ENCODE peak calls at places on chromosome 18, in six cellular contexts. E is A549; R is right lobe of liver; D is lower lobe of right lung; S is CD8-positive, alpha-beta T cell; X is IMR-90. B is an unnamed sample.

GRCh38 chr18:74531043-74531442 is 3.3 kb upstream of the CNDP1 start:
- DNase-seq in E (no peak), R (peak; percentile 17), D (no peak), S (no peak), X (no peak), B (no peak)

GRCh38 chr18:59142274-59142673 is 2.6 kb downstream of the SEC11C start:
- DNase-seq in E (no peak), R (no peak), D (no peak), S (no peak), X (no peak), B (no peak)

GRCh38 chr18:34222396-34223163 is 2.1 kb downstream of the NOL4 start:
- DNase-seq in E (no peak), R (no peak), D (peak; percentile 47), S (no peak), X (no peak), B (peak; percentile 10)

GRCh38 chr18:61322265-61322873 is 10.9 kb upstream of the CDH20 start:
- DNase-seq in E (peak; percentile 32), R (peak; percentile 55), D (no peak), S (no peak), X (peak; percentile 33), B (peak; percentile 58)

GRCh38 chr18:48918156-48918555 is 32.6 kb downstream of the SMAD7 start:
- DNase-seq in E (no peak), R (peak; percentile 20), D (no peak), S (no peak), X (no peak), B (no peak)

GRCh38 chr18:32442575-32442974 is 28.1 kb downstream of the GAREM1 start:
- DNase-seq in E (no peak), R (no peak), D (no peak), S (no peak), X (no peak), B (no peak)

GRCh38 chr18:8052237-8052701 is 485.2 kb downstream of the PTPRM start:
- DNase-seq in E (peak; percentile 38), R (no peak), D (no peak), S (no peak), X (peak; percentile 26), B (peak; percentile 44)

GRCh38 chr18:23872701-23873550 is 141.6 kb upstream of the TTC39C start:
- DNase-seq in E (no peak), R (no peak), D (no peak), S (peak; percentile 49), X (no peak), B (no peak)

GRCh38 chr18:74589021-74589420 is 8.6 kb upstream of the ZNF407 start:
- DNase-seq in E (no peak), R (no peak), D (peak; percentile 65), S (no peak), X (no peak), B (no peak)

GRCh38 chr18:45636110-45636509 is 20.8 kb downstream of the SLC14A2 start:
- DNase-seq in E (no peak), R (no peak), D (no peak), S (no peak), X (no peak), B (no peak)

GRCh38 chr18:79403723-79404566 is 8.2 kb downstream of the NFATC1 start:
- DNase-seq in E (no peak), R (no peak), D (peak; percentile 43), S (no peak), X (no peak), B (no peak)

GRCh38 chr18:36078751-36079529 is 11.6 kb upstream of the RPRD1A start:
- DNase-seq in E (no peak), R (no peak), D (no peak), S (no peak), X (peak; percentile 71), B (peak; percentile 65)

GRCh38 chr18:44343570-44343969 is 337.1 kb upstream of the SETBP1 start:
- DNase-seq in E (no peak), R (no peak), D (no peak), S (no peak), X (no peak), B (no peak)

GRCh38 chr18:6015364-6015763 is 120.0 kb upstream of the TMEM200C start:
- DNase-seq in E (no peak), R (no peak), D (no peak), S (no peak), X (peak; percentile 69), B (peak; percentile 15)

GRCh38 chr18:39962546-39962945 is 1992.5 kb upstream of the PIK3C3 start:
- DNase-seq in E (no peak), R (no peak), D (no peak), S (no peak), X (no peak), B (no peak)

GRCh38 chr18:55385770-55386169 is 202.2 kb downstream of the TCF4 start:
- DNase-seq in E (no peak), R (no peak), D (no peak), S (no peak), X (no peak), B (no peak)

GRCh38 chr18:39271654-39272053 is 1706.1 kb upstream of the CELF4 start:
- DNase-seq in E (no peak), R (no peak), D (no peak), S (no peak), X (no peak), B (no peak)

GRCh38 chr18:3027301-3027700 is 14.4 kb upstream of the LPIN2 start:
- DNase-seq in E (no peak), R (peak; percentile 14), D (no peak), S (no peak), X (no peak), B (no peak)

GRCh38 chr18:41870191-41870590 is 84.8 kb upstream of the PIK3C3 start:
- DNase-seq in E (no peak), R (no peak), D (no peak), S (no peak), X (no peak), B (no peak)

GRCh38 chr18:9649164-9649540 is 34.8 kb upstream of the PPP4R1 start:
- DNase-seq in E (no peak), R (no peak), D (no peak), S (no peak), X (peak; percentile 57), B (no peak)

GRCh38 chr18:8747440-8747937 is 42.1 kb downstream of the MTCL1 start:
- DNase-seq in E (peak; percentile 54), R (no peak), D (no peak), S (no peak), X (peak; percentile 96), B (peak; percentile 68)

GRCh38 chr18:31835528-31836138 is 75.0 kb upstream of the SLC25A52 start:
- DNase-seq in E (no peak), R (no peak), D (no peak), S (no peak), X (peak; percentile 66), B (peak; percentile 59)

GRCh38 chr18:28409811-28410210 is 232.9 kb upstream of the CDH2 start:
- DNase-seq in E (no peak), R (no peak), D (no peak), S (no peak), X (no peak), B (no peak)

GRCh38 chr18:76445741-76446232 is 49.3 kb downstream of the ZNF516 start:
- DNase-seq in E (no peak), R (peak; percentile 85), D (peak; percentile 35), S (no peak), X (no peak), B (no peak)
- H3K4me3 ChIP-seq in E (no peak overlapping the region), R (no peak overlapping the region), D (no peak overlapping the region), S (no peak overlapping the region), X (no peak overlapping the region), B (peak overlapping the region; percentile 4)

DNA sequence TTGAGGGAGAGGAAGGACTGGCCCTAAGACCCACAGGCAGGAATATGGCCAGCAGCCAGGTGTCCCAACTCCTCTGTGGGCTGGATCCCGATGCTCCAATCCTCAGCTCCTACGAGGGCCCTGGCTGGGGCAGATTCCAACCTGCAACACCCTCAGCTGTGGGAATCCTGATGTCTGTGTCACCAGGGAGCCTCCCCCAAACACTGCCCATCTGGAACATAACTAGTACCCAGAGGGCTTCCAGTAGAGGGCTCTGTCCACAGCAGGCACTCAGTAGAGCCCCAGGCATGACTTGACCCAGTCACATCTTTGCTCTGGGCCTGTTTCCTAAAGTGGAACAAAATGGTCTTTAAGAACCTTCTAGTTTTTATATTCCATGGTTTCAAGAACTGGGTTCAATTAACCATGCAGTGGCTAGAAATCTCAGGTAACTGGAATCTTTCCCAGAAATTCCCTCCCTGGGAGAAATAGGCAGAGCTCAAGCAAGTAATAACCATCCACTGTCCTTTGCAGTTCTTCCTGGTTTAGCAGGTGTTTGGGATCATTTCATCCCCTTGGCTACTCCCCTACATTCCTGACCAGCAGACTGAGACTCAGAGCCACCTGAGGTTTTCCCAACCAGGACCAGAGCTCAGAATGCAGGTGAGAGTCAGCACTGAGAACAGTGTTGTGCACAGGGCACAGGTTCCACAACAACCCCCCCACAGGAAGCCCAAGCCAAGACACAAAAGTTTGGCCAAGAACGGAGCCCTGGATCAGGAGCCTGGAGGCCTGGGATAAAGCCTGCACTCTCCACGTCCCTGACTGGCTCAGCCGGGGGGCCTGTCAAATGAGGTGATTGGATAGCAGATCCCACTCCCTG is 20.8 kb upstream of the LOXHD1 start:
- DNase-seq in E (peak; percentile 6), R (no peak), D (no peak), S (no peak), X (no peak), B (peak; percentile 37)
- TF ChIP-seq CTCF in E (no peak), R (no peak), D (no peak), S (no peak), X (no peak), B (peak; percentile 27)

GRCh38 chr18:57792741-57793629 is 10.1 kb downstream of the ATP8B1 start:
- DNase-seq in E (no peak), R (no peak), D (no peak), S (no peak), X (no peak), B (no peak)

GRCh38 chr18:57791192-57791591 is 11.9 kb downstream of the ATP8B1 start:
- DNase-seq in E (no peak), R (no peak), D (no peak), S (no peak), X (no peak), B (no peak)

GRCh38 chr18:57794951-57795728 is 8.0 kb downstream of the ATP8B1 start:
- DNase-seq in E (no peak), R (no peak), D (no peak), S (no peak), X (no peak), B (no peak)

GRCh38 chr18:57791911-57792310 is 11.2 kb downstream of the ATP8B1 start:
- DNase-seq in E (no peak), R (no peak), D (no peak), S (no peak), X (no peak), B (no peak)

DNA sequence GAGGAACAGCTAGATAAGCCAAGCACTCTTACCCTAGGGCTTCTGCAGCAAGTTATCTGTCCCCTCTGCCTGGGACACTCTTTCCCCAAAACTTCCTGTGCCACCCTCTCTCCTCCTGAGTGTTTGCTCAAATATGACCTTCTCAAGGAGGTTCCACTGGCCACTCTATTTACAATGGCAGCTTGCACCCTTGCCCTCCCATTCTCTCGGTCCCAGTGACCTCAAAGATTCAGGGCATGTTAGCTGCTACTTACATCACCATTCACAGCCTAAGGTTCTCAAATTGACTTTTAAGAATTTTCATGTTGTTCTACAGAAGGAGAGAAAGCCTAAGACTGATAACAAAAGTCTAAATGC is 9.5 kb downstream of the ATP8B1 start:
- DNase-seq in E (no peak), R (no peak), D (no peak), S (no peak), X (no peak), B (no peak)
- H3K4me3 ChIP-seq in E (no peak overlapping the region), R (no peak overlapping the region), D (no peak overlapping the region), S (no peak overlapping the region), X (no peak overlapping the region), B (no peak overlapping the region)

DNA sequence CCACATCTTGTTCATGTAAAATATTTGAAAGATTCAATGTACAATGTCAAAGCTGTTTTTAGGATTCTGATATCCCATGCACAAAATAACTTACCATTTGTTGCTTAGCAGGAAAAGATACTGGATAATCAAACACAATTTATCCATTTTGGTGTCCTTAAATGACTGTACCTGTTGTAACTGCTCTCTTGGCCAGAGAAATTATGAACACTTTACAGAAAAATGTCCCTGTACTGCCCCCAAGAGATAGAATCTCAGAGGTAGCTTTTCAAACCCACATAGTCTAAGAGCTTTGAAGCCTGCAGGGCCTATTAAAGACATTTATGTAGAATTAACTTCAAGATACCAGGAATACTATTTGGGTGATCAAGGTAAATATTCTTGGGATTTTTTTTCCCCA is 12.2 kb upstream of the ME2 start:
- DNase-seq in E (no peak), R (no peak), D (no peak), S (no peak), X (no peak), B (peak; percentile 30)
- TF ChIP-seq CTCF in E (peak; percentile 35), R (peak; percentile 37), D (no peak), S (no peak), X (peak; percentile 7), B (peak; percentile 24)